ENCODE peak calls at places on chromosomes 6 and 20, in four cellular contexts. O is activated CD8-positive, alpha-beta T cell treated with anti-CD3 and anti-CD28 coated beads for 36 hours; V is sigmoid colon; K is cardiac fibroblast. R is an unnamed sample.

GRCh38 chr6:36121752-36122494 is 8.4 kb upstream of the MAPK13 start:
- DNase-seq in O (no peak), V (peak; percentile 19), K (no peak), R (no peak)

GRCh38 chr6:33839399-33840063 is 35.7 kb upstream of the MLN start:
- DNase-seq in O (no peak), V (no peak), K (no peak), R (no peak)

GRCh38 chr20:32457476-32457986 is 99.4 kb downstream of the ASXL1 start:
- DNase-seq in O (no peak), V (peak; percentile 83), K (peak; percentile 69), R (no peak)

GRCh38 chr20:62269871-62270270 is 31.6 kb downstream of the OSBPL2 start:
- DNase-seq in O (no peak), V (no peak), K (no peak), R (no peak)

GRCh38 chr6:73169111-73169510 is 56.2 kb downstream of the KHDC1L start:
- DNase-seq in O (no peak), V (no peak), K (peak; percentile 10), R (no peak)

GRCh38 chr6:56223995-56224394 is 23.4 kb downstream of the COL21A1 start:
- DNase-seq in O (no peak), V (no peak), K (no peak), R (no peak)

GRCh38 chr20:1012359-1013168 is 10.5 kb upstream of the RSPO4 start:
- DNase-seq in O (no peak), V (no peak), K (no peak), R (no peak)

GRCh38 chr6:144181639-144182038 is 31.3 kb downstream of the STX11 start:
- DNase-seq in O (no peak), V (no peak), K (no peak), R (no peak)

GRCh38 chr6:113596907-113597583 is 260.1 kb upstream of the MARCKS start:
- DNase-seq in O (no peak), V (no peak), K (peak; percentile 39), R (no peak)

GRCh38 chr20:23200914-23201313 is 114.8 kb upstream of the CD93 start:
- DNase-seq in O (peak; percentile 6), V (no peak), K (peak; percentile 25), R (no peak)

GRCh38 chr20:30811896-30812671 is 445.4 kb upstream of the DEFB115 start:
- DNase-seq in O (peak; percentile 39), V (peak; percentile 73), K (peak; percentile 57), R (peak; percentile 96)

GRCh38 chr6:31186052-31186734 is 15.7 kb upstream of the POU5F1 start:
- DNase-seq in O (no peak), V (peak; percentile 79), K (peak; percentile 24), R (no peak)

GRCh38 chr20:20237093-20237959 is 130.6 kb upstream of the INSM1 start:
- DNase-seq in O (peak; percentile 48), V (no peak), K (peak; percentile 42), R (no peak)

GRCh38 chr6:106522557-106522956 is 106.7 kb downstream of the RTN4IP1 start:
- DNase-seq in O (no peak), V (no peak), K (no peak), R (no peak)

GRCh38 chr6:90537027-90537426 is 49.8 kb downstream of the MAP3K7 start:
- DNase-seq in O (no peak), V (no peak), K (peak; percentile 73), R (no peak)

GRCh38 chr20:19692685-19693119 is 65.4 kb upstream of the RIN2 start:
- DNase-seq in O (peak; percentile 61), V (peak; percentile 70), K (peak; percentile 52), R (no peak)

GRCh38 chr6:40036186-40036585 is 101.9 kb upstream of the MOCS1 start:
- DNase-seq in O (no peak), V (no peak), K (no peak), R (no peak)

GRCh38 chr6:87012743-87013142 is 75.4 kb downstream of the HTR1E start:
- DNase-seq in O (no peak), V (no peak), K (no peak), R (no peak)

GRCh38 chr20:2820896-2821869 is 5.0 kb downstream of the TMEM239 start:
- DNase-seq in O (no peak), V (no peak), K (no peak), R (no peak)

GRCh38 chr6:166058064-166058739 is 109.4 kb downstream of the TBXT start:
- DNase-seq in O (no peak), V (no peak), K (peak; percentile 66), R (no peak)

GRCh38 chr20:48012401-48012974 is 227.2 kb upstream of the SULF2 start:
- DNase-seq in O (no peak), V (no peak), K (peak; percentile 93), R (no peak)
- TF ChIP-seq CTCF in O (no peak), V (no peak), K (no peak), R (peak; percentile 52)

GRCh38 chr6:41724638-41725501 is 10.5 kb downstream of the TFEB start:
- DNase-seq in O (no peak), V (no peak), K (no peak), R (no peak)

GRCh38 chr6:41723936-41724637 is 11.3 kb downstream of the TFEB start:
- DNase-seq in O (no peak), V (no peak), K (no peak), R (no peak)

GRCh38 chr6:41720783-41721182 is 14.6 kb downstream of the TFEB start:
- DNase-seq in O (no peak), V (no peak), K (no peak), R (no peak)

GRCh38 chr6:41721396-41721795 is 14.0 kb downstream of the TFEB start:
- DNase-seq in O (no peak), V (no peak), K (no peak), R (no peak)

DNA sequence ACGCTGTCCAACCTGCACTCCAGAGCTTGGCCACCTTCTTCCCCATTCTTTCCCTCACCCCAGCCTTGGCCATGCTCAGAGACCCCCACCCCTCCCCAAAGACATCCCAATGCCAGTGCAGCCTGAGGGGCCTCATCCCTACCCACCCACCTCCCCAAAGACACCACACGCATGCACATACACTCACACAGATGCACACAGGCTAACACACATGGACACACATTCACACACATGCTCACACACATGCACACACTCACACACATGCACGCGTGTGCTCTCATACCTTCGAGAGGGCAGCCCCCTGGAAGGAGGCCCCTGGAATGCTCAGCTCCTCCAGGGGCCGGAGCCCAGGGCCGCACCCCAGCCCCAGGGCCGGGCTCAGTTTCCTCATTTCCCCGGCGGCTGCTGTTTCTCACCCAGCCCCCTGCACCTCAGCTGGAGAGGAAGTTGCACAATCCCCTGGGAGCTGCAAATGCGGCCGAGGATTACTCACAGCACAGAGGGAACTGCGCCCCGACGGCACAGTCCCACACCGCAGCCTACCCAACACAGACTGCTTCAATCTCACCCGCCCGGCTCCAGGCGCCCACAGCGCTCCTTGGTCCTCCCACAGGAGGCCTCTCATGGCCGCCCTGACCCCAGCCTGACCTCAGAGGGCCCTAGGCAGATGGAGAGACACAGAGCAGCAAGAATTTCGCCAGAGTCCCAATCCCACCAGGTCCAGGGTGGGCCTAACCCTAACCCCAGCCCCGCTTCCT is 12.1 kb downstream of the TFEB start:
- DNase-seq in O (no peak), V (peak; percentile 91), K (peak; percentile 91), R (no peak)
- TF ChIP-seq CTCF in O (no peak), V (no peak), K (peak; percentile 15), R (peak; percentile 10)

DNA sequence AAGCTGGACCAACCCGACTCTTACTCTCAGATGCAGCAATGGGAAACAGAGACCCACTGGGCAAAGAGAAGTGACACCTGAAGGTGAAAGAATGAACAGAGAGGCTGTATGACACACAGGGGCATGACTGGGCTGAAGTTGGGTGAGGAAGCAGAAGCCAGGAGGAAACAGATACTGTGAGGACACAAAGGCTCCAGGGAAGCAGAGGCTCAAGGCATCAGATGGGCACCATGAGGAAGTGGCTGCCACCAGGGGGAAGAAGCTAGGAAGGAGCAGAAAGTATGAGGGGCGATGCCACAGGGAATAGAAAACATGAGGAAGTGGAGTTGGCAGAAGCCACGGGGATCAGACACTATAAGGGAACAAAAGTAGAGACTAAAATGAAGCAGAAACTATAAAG is 30.9 kb upstream of the OCSTAMP start:
- DNase-seq in O (no peak), V (peak; percentile 32), K (no peak), R (no peak)
- TF ChIP-seq CTCF in O (no peak), V (no peak), K (no peak), R (peak; percentile 11)

GRCh38 chr6:93420163-93420806 is 926 bp upstream of the EPHA7 start:
- DNase-seq in O (no peak), V (no peak), K (no peak), R (no peak)

GRCh38 chr6:93419304-93420162 is at the start of gene EPHA7:
- DNase-seq in O (peak; percentile 46), V (peak; percentile 97), K (peak; percentile 91), R (peak; percentile 99)

GRCh38 chr6:93418448-93419303 is 683 bp downstream of the EPHA7 start:
- DNase-seq in O (peak; percentile 2), V (peak; percentile 72), K (peak; percentile 22), R (peak; percentile 90)

GRCh38 chr6:93424303-93425064 is 5.1 kb upstream of the EPHA7 start:
- DNase-seq in O (no peak), V (no peak), K (peak; percentile 26), R (no peak)

GRCh38 chr6:93423542-93423941 is 4.2 kb upstream of the EPHA7 start:
- DNase-seq in O (peak; percentile 56), V (peak; percentile 70), K (peak; percentile 43), R (no peak)
- TF ChIP-seq CTCF in O (no peak), V (no peak), K (peak; percentile 46), R (peak; percentile 84)